ENCODE peak calls at places on chromosomes 6 and 20, in ten cellular contexts. S is right lobe of liver, Y is OCI-LY7, E is GM12864, J is ovary, P is bronchial epithelial cell, M is fibroblast of the aortic adventitia, V is AG10803, R is IMR-90, O is A549. K is an unnamed sample.

GRCh38 chr6:68760486-68760885 is 125.4 kb downstream of the ADGRB3 start:
- DNase-seq in S (no peak), Y (no peak), E (no peak), J (no peak), P (no peak), M (no peak), V (no peak), R (no peak), O (no peak), K (no peak)

GRCh38 chr6:145271086-145271485 is 464.2 kb downstream of the EPM2A start:
- DNase-seq in S (peak), Y (no peak), E (no peak), J (no peak), P (no peak), M (no peak), V (no peak), R (no peak), O (no peak), K (no peak)

GRCh38 chr20:51574248-51575033 is 31.9 kb upstream of the NFATC2 start:
- DNase-seq in S (no peak), Y (no peak), E (no peak), J (no peak), P (peak), M (no peak), V (no peak), R (no peak), O (no peak), K (peak)

GRCh38 chr6:101544286-101544685 is 150.8 kb downstream of the GRIK2 start:
- DNase-seq in S (no peak), Y (no peak), E (no peak), J (no peak), P (peak), M (no peak), V (peak), R (peak), O (no peak), K (no peak)

GRCh38 chr20:56716806-56717205 is 87.7 kb downstream of the TFAP2C start:
- DNase-seq in S (no peak), Y (no peak), E (no peak), J (no peak), P (no peak), M (no peak), V (no peak), R (no peak), O (no peak), K (no peak)

GRCh38 chr6:53539561-53539960 is 5.3 kb downstream of the GCLC start:
- DNase-seq in S (no peak), Y (no peak), E (no peak), J (no peak), P (no peak), M (no peak), V (no peak), R (no peak), O (no peak), K (no peak)

GRCh38 chr20:13455713-13456112 is 183.0 kb downstream of the TASP1 start:
- DNase-seq in S (peak), Y (no peak), E (no peak), J (no peak), P (peak), M (peak), V (peak), R (peak), O (no peak), K (peak)

GRCh38 chr6:5998741-5999687 is 7.7 kb downstream of the NRN1 start:
- DNase-seq in S (no peak), Y (no peak), E (no peak), J (no peak), P (no peak), M (no peak), V (peak), R (no peak), O (no peak), K (no peak)

GRCh38 chr6:146905313-146905712 is 298.9 kb upstream of the STXBP5 start:
- DNase-seq in S (no peak), Y (no peak), E (no peak), J (no peak), P (peak), M (peak), V (peak), R (peak), O (peak), K (peak)

GRCh38 chr20:63089051-63089907 is 82.5 kb upstream of the BHLHE23 start:
- DNase-seq in S (peak), Y (no peak), E (no peak), J (peak), P (no peak), M (no peak), V (no peak), R (no peak), O (no peak), K (no peak)

GRCh38 chr6:149190228-149190831 is 127.2 kb upstream of the TAB2 start:
- DNase-seq in S (peak), Y (peak), E (no peak), J (no peak), P (peak), M (peak), V (no peak), R (peak), O (peak), K (peak)

GRCh38 chr6:122389704-122390103 is 9.7 kb upstream of the HSF2 start:
- DNase-seq in S (no peak), Y (no peak), E (no peak), J (no peak), P (peak), M (no peak), V (no peak), R (peak), O (no peak), K (peak)

GRCh38 chr6:72624557-72625160 is 2.8 kb downstream of the KCNQ5 start:
- DNase-seq in S (no peak), Y (peak), E (no peak), J (no peak), P (peak), M (peak), V (peak), R (peak), O (peak), K (peak)

GRCh38 chr6:72876256-72876655 is 254.4 kb downstream of the KCNQ5 start:
- DNase-seq in S (no peak), Y (no peak), E (no peak), J (no peak), P (no peak), M (no peak), V (no peak), R (no peak), O (no peak), K (no peak)

GRCh38 chr6:33209856-33210255 is 1.6 kb downstream of the RING1 start:
- DNase-seq in S (no peak), Y (no peak), E (no peak), J (no peak), P (no peak), M (no peak), V (no peak), R (no peak), O (no peak), K (no peak)

GRCh38 chr20:6007094-6007528 is 46.7 kb downstream of the LRRN4 start:
- DNase-seq in S (no peak), Y (peak), E (no peak), J (no peak), P (peak), M (no peak), V (no peak), R (no peak), O (no peak), K (peak)

GRCh38 chr6:88982720-88983119 is 19.3 kb upstream of the RNGTT start:
- DNase-seq in S (no peak), Y (peak), E (peak), J (peak), P (peak), M (peak), V (peak), R (peak), O (peak), K (peak)

GRCh38 chr6:155069543-155069942 is 74.4 kb downstream of the TIAM2 start:
- DNase-seq in S (no peak), Y (no peak), E (no peak), J (no peak), P (no peak), M (no peak), V (no peak), R (no peak), O (no peak), K (no peak)

GRCh38 chr6:166423781-166424180 is 41.0 kb upstream of the MPC1 start:
- DNase-seq in S (no peak), Y (no peak), E (no peak), J (no peak), P (no peak), M (no peak), V (no peak), R (no peak), O (no peak), K (no peak)

GRCh38 chr20:53857723-53858236 is 212.6 kb downstream of the BCAS1 start:
- DNase-seq in S (no peak), Y (no peak), E (no peak), J (no peak), P (no peak), M (no peak), V (peak), R (no peak), O (no peak), K (peak)

GRCh38 chr6:41966961-41967311 is 25.3 kb upstream of the CCND3 start:
- DNase-seq in S (no peak), Y (no peak), E (no peak), J (no peak), P (peak), M (peak), V (peak), R (peak), O (peak), K (peak)

GRCh38 chr20:54362283-54362682 is 113.1 kb upstream of the DOK5 start:
- DNase-seq in S (no peak), Y (no peak), E (no peak), J (no peak), P (no peak), M (peak), V (no peak), R (no peak), O (no peak), K (no peak)

GRCh38 chr6:34074064-34074739 is 71.7 kb downstream of the GRM4 start:
- DNase-seq in S (no peak), Y (no peak), E (no peak), J (no peak), P (no peak), M (no peak), V (no peak), R (no peak), O (no peak), K (no peak)

GRCh38 chr6:53793318-53793975 is 1.4 kb upstream of the LRRC1 start:
- DNase-seq in S (no peak), Y (peak), E (no peak), J (peak), P (peak), M (peak), V (no peak), R (peak), O (peak), K (peak)

GRCh38 chr6:43009124-43009523 is 4.6 kb downstream of the MEA1 start:
- DNase-seq in S (no peak), Y (peak), E (no peak), J (no peak), P (peak), M (peak), V (peak), R (peak), O (peak), K (peak)

GRCh38 chr6:166691199-166691598 is 64.1 kb upstream of the RPS6KA2 start:
- DNase-seq in S (no peak), Y (no peak), E (no peak), J (no peak), P (peak), M (peak), V (no peak), R (peak), O (no peak), K (peak)

GRCh38 chr6:27178001-27178730 is 69.3 kb upstream of the PRSS16 start:
- DNase-seq in S (no peak), Y (peak), E (no peak), J (peak), P (peak), M (peak), V (peak), R (peak), O (peak), K (peak)

GRCh38 chr6:167793421-167793820 is 33.3 kb upstream of the AFDN start:
- DNase-seq in S (no peak), Y (no peak), E (no peak), J (no peak), P (peak), M (no peak), V (no peak), R (no peak), O (no peak), K (peak)

GRCh38 chr6:30071081-30071818 is 4.3 kb downstream of the PPP1R11 start:
- DNase-seq in S (peak), Y (no peak), E (no peak), J (peak), P (no peak), M (peak), V (peak), R (peak), O (no peak), K (peak)
- H3K4me3 ChIP-seq in S (no peak), Y (no peak), E (no peak), J (no peak), P (no peak), M (no peak), V (no peak), R (no peak), O (no peak), K (peak)

DNA sequence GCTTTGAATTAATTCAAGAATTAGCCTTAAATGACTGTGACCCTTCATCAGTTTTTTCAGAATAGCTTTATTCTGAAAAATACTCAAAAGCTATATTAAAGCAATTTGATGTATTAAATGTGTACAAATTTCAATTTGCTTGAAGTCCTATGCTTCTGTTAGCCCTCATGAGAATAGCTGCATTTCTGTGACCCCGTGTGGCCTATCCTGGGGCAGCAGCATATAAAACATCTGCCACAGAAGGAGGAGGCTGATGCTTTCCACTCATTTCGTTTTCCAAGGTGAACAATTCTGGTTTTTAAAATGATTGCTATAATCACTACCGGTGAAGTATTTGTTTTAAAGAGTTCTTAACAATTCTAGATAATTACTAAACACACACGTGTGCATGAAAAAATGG is 360.3 kb downstream of the BTBD9 start:
- DNase-seq in S (no peak), Y (no peak), E (no peak), J (no peak), P (no peak), M (no peak), V (peak), R (no peak), O (no peak), K (peak)
- TF ChIP-seq CTCF in S (peak), Y (no peak), E (peak), J (no peak), P (no peak), M (peak), V (peak), R (peak), O (no peak), K (peak)

DNA sequence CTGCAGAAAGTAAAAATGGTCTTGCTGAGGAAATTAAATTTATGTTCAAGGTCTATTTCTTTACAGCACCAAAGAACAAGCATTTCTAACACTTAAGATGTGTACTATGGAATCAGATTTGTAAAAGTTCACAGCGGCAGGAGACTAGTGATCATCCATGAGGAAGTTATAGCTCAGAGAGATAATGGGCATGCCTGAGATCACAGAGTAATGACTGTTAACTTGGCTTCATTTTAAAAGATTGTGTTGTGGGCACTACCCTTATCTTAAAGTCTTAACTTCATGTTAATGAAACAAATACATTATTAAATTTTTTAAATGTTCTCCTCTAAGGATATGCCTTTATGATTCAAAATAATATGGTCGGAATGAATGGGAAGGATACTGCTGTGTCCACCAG is 168.6 kb downstream of the GMPR start:
- DNase-seq in S (no peak), Y (no peak), E (no peak), J (no peak), P (peak), M (no peak), V (no peak), R (no peak), O (no peak), K (no peak)
- H3K4me3 ChIP-seq in S (no peak), Y (no peak), E (no peak), J (no peak), P (no peak), M (no peak), V (no peak), R (no peak), O (no peak), K (no peak)

DNA sequence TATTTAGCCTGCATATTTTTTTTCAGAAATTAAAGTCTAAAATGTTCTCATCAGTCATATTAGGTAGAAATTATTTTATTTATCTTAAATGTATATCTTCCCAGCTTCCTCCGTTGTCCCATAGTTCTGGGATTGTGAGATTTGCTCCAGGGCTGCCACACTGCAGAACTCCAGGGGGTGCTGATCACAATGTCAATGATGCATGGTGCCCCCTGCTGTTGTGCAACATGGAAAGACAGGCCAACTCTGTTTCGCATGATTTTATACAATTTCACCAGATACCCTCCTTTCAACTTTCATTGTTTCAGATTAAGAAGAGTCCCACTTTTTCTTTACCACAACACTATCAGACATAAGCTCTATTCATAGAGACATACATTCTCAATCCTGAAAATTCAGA is 35.9 kb downstream of the ID4 start:
- DNase-seq in S (no peak), Y (peak), E (no peak), J (no peak), P (no peak), M (no peak), V (no peak), R (no peak), O (peak), K (no peak)
- TF ChIP-seq CTCF in S (no peak), Y (peak), E (no peak), J (no peak), P (no peak), M (no peak), V (peak), R (peak), O (peak), K (no peak)